ENCODE peak calls at places on chromosome 14, in eight cellular contexts. O, U, P, C, A, T, M and J are unnamed samples.
A peak's percentile ranks its signal among the peaks of the same experiment; 100 is the strongest.

GRCh38 chr14:72560331-72560730 is 333.6 kb downstream of the DPF3 start:
- DNase-seq in O (no peak), U (no peak), P (no peak), C (no peak), A (peak; percentile 42), T (no peak), M (no peak), J (no peak)

GRCh38 chr14:35331605-35332516 is 39.7 kb downstream of the PSMA6 start:
- DNase-seq in O (peak; percentile 22), U (peak; percentile 49), P (no peak), C (no peak), A (peak; percentile 55), T (peak; percentile 75), M (peak; percentile 44), J (no peak)

GRCh38 chr14:68281497-68281896 is 461.9 kb downstream of the RAD51B start:
- DNase-seq in O (no peak), U (no peak), P (no peak), C (no peak), A (no peak), T (no peak), M (no peak), J (no peak)

GRCh38 chr14:34732802-34733201 is 18.4 kb upstream of the CFL2 start:
- DNase-seq in O (no peak), U (no peak), P (no peak), C (no peak), A (no peak), T (peak; percentile 47), M (no peak), J (no peak)

GRCh38 chr14:93991649-93992048 is 5.5 kb upstream of the CCDC197 start:
- DNase-seq in O (no peak), U (no peak), P (no peak), C (no peak), A (no peak), T (no peak), M (no peak), J (no peak)

GRCh38 chr14:53108292-53108937 is 44.7 kb downstream of the DDHD1 start:
- DNase-seq in O (no peak), U (no peak), P (no peak), C (no peak), A (no peak), T (no peak), M (no peak), J (no peak)

GRCh38 chr14:21894003-21894897 is 220.6 kb upstream of the OR4E1 start:
- DNase-seq in O (peak; percentile 76), U (no peak), P (no peak), C (peak; percentile 17), A (no peak), T (no peak), M (peak; percentile 4), J (no peak)

GRCh38 chr14:68785817-68786490 is 6.9 kb downstream of the ZFP36L1 start:
- DNase-seq in O (peak; percentile 24), U (no peak), P (no peak), C (no peak), A (no peak), T (no peak), M (no peak), J (no peak)

GRCh38 chr14:87131879-87132278 is 861.1 kb downstream of the GALC start:
- DNase-seq in O (peak; percentile 35), U (no peak), P (no peak), C (no peak), A (no peak), T (no peak), M (no peak), J (no peak)

GRCh38 chr14:23670489-23670888 is 34.3 kb downstream of the DHRS2 start:
- DNase-seq in O (no peak), U (no peak), P (no peak), C (no peak), A (no peak), T (no peak), M (no peak), J (no peak)

GRCh38 chr14:94620597-94620996 is 8.4 kb downstream of the SERPINA3 start:
- DNase-seq in O (no peak), U (no peak), P (no peak), C (no peak), A (no peak), T (no peak), M (no peak), J (no peak)

GRCh38 chr14:93962701-93963601 is 13.4 kb downstream of the ASB2 start:
- DNase-seq in O (no peak), U (no peak), P (peak; percentile 72), C (peak; percentile 88), A (no peak), T (no peak), M (no peak), J (no peak)

GRCh38 chr14:104080557-104081492 is 4.7 kb upstream of the ASPG start:
- DNase-seq in O (no peak), U (no peak), P (no peak), C (no peak), A (no peak), T (no peak), M (no peak), J (no peak)

GRCh38 chr14:32201816-32202467 is at the start of gene RNU6-7:
- DNase-seq in O (peak; percentile 45), U (no peak), P (no peak), C (peak; percentile 4), A (peak; percentile 33), T (peak; percentile 61), M (no peak), J (peak; percentile 46)

GRCh38 chr14:68656452-68656851 is 136.4 kb downstream of the ZFP36L1 start:
- DNase-seq in O (no peak), U (no peak), P (no peak), C (no peak), A (no peak), T (no peak), M (no peak), J (no peak)

GRCh38 chr14:100494645-100495044 is 92.6 kb downstream of the BEGAIN start:
- DNase-seq in O (no peak), U (no peak), P (no peak), C (no peak), A (no peak), T (no peak), M (no peak), J (no peak)

GRCh38 chr14:24145700-24146621 is at the start of gene PSME2:
- DNase-seq in O (no peak), U (no peak), P (no peak), C (peak; percentile 33), A (no peak), T (no peak), M (no peak), J (no peak)

GRCh38 chr14:79331820-79332219 is 879.5 kb downstream of the DIO2 start:
- DNase-seq in O (no peak), U (no peak), P (no peak), C (no peak), A (no peak), T (no peak), M (no peak), J (no peak)

DNA sequence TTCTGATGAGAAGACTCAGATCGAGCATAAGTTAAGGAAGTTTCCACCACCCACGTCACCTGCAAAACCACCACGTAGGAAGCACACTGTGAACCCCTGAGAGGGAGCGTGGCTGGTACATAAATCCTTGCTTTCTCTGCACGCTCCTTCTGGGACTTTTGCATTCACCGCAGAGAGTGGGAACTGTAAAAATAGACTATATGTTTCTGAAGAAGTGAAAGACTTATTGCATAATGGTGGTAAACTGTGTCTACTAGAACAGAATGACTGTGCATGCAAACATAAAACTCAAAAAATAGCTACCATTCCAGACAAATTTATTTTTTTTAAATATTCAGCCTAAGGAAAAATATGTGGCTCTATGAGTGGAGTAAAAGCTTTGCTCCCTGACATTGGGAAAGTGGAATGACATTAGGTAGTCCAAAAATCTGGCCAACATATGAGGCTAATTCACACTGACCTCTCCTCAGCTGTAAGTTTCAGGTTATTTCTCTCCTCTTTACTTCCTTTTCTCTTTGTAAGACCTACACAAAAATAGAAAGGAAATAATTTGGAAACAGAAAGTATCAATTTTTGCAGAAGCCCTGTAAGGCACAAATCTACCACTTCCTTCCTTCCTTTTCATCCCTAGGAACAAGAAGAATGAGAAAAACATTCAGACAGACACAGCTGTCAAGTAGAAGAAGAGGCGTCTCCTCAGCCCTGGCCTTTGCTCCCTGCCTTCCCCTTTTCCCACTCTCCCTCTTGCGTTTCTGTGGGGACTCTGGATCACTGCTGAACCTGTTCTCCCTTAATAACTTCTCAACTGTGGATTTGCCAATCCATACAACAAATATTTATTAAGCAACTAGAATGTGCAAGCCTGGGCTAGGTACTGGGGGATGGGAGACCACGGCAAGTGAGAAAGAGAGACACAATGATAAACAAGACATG is 264.3 kb upstream of the FOXN3 start:
- DNase-seq in O (no peak), U (no peak), P (peak; percentile 73), C (peak; percentile 14), A (no peak), T (no peak), M (no peak), J (no peak)
- TF ChIP-seq REST in O (no peak), U (no peak), P (no peak), C (no peak), A (no peak), T (no peak), M (no peak), J (no peak)

GRCh38 chr14:92635896-92636295 is 112.5 kb downstream of the LGMN start:
- DNase-seq in O (no peak), U (no peak), P (no peak), C (no peak), A (no peak), T (no peak), M (no peak), J (no peak)
- TF ChIP-seq POLR2AphosphoS5 in O (no peak), U (no peak), P (no peak), C (no peak), A (no peak), T (no peak), M (no peak), J (no peak)

GRCh38 chr14:44960146-44960545 is 1.6 kb downstream of the KLHL28 start:
- DNase-seq in O (no peak), U (no peak), P (no peak), C (no peak), A (no peak), T (no peak), M (no peak), J (no peak)

GRCh38 chr14:44961151-44961729 is 507 bp downstream of the KLHL28 start:
- DNase-seq in O (peak; percentile 78), U (no peak), P (no peak), C (peak; percentile 76), A (peak; percentile 23), T (no peak), M (peak; percentile 38), J (no peak)

GRCh38 chr14:44961730-44962572 is at the start of the genes KLHL28 and TOGARAM1:
- DNase-seq in O (peak; percentile 100), U (peak; percentile 98), P (peak; percentile 100), C (peak; percentile 100), A (peak; percentile 80), T (peak; percentile 100), M (peak; percentile 79), J (peak; percentile 98)

GRCh38 chr14:44960646-44961045 is 1.1 kb downstream of the KLHL28 start:
- DNase-seq in O (no peak), U (no peak), P (no peak), C (no peak), A (no peak), T (no peak), M (no peak), J (no peak)

GRCh38 chr14:44959538-44959937 is 2.2 kb downstream of the KLHL28 start:
- DNase-seq in O (no peak), U (no peak), P (no peak), C (no peak), A (no peak), T (no peak), M (no peak), J (no peak)
- H3K4me3 ChIP-seq in O (peak overlapping the region; percentile 65), U (peak overlapping the region; percentile 72), P (peak overlapping the region; percentile 79), C (no peak overlapping the region), A (peak overlapping the region; percentile 73), T (no peak overlapping the region), M (no peak overlapping the region), J (peak overlapping the region; percentile 93)

GRCh38 chr14:77120771-77121743 is 20.5 kb downstream of the ZDHHC22 start:
- DNase-seq in O (no peak), U (no peak), P (peak; percentile 97), C (no peak), A (no peak), T (no peak), M (no peak), J (no peak)
- TF ChIP-seq REST in O (no peak), U (no peak), P (peak; percentile 34), C (no peak), A (no peak), T (no peak), M (no peak), J (no peak)